ENCODE peak calls at places on chromosomes 11 and 22, in six cellular contexts. W, Y, V, L, Z and P are unnamed samples.

GRCh38 chr11:121105851-121106250 is 4.8 kb downstream of the TECTA start:
- DNase-seq in W (no peak), Y (no peak), V (no peak), Z (no peak), L (no peak), P (no peak)

GRCh38 chr11:42465613-42466012 is 846.2 kb upstream of the API5 start:
- DNase-seq in L (no peak), V (no peak), Y (no peak), W (no peak), Z (no peak), P (no peak)

GRCh38 chr11:44684886-44685285 is 41.9 kb upstream of the TSPAN18 start:
- DNase-seq in Y (no peak), V (no peak), Z (no peak), L (no peak), W (no peak), P (no peak)

GRCh38 chr11:69041516-69041915 is 7.2 kb upstream of the TPCN2 start:
- DNase-seq in Y (no peak), Z (no peak), W (no peak), L (no peak), V (no peak), P (no peak)

GRCh38 chr11:34823639-34824038 is 92.5 kb downstream of the APIP start:
- DNase-seq in L (no peak), Z (no peak), V (no peak), Y (no peak), W (no peak), P (no peak)

GRCh38 chr11:76209956-76210885 is 3.9 kb upstream of the WNT11 start:
- DNase-seq in V (peak), W (no peak), L (no peak), Y (peak), Z (peak), P (no peak)

GRCh38 chr11:110356769-110357671 is 60.6 kb upstream of the RDX start:
- DNase-seq in W (no peak), L (no peak), Y (no peak), V (no peak), Z (no peak), P (no peak)

GRCh38 chr11:122146475-122146874 is 30.5 kb upstream of the BLID start:
- DNase-seq in W (no peak), L (no peak), Y (no peak), V (no peak), Z (no peak), P (no peak)

GRCh38 chr11:114179234-114179941 is 116.8 kb upstream of the NNMT start:
- DNase-seq in Z (peak), V (peak), L (no peak), Y (peak), W (no peak), P (peak)

GRCh38 chr11:73647459-73648100 is 1.2 kb downstream of the PLEKHB1 start:
- DNase-seq in W (peak), V (peak), Y (peak), L (peak), Z (peak), P (peak)

GRCh38 chr22:49798486-49799151 is 29.1 kb downstream of the BRD1 start:
- DNase-seq in L (no peak), Z (no peak), W (no peak), V (no peak), Y (no peak), P (no peak)

DNA sequence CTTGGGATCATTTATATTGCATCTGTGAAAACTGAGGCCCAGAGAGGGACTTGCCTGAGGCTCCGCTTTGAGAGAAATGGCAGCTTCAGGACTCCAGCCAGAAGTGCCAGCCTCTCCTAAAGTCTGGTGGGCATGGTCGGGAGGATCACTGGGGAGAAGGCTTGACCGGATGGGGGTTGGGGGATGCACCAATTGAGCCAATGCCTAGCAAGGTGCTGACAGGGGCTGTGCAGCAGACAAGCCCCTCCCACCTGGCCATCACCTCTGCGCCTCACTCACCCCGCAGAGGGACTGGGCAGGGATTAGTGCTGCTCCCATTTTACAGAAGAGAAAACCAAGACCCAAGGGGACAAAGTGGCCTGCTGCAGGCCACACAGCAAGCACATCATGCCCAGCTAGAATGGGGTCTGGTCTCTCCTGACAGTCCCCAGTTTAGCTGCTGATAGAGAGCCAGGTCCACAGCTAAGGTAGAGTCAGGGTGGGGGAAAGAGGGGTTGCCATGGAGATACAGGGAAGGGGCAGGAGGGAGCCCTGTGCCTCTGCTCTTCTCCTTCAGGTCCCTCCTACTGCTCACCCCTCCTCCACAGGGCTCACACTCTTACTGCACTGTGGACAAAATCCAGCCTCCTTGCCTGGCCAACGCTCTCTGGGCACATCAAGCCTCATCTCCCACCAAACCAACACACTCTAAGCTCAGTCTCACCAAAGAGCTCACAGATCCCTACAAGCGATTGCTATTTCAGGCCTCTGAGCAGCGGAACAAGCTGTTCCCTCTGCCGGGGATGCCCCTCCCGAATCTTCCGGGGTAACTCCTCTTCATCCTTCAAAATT is 29.5 kb downstream of the TEF start:
- DNase-seq in W (no peak), Y (peak), V (no peak), L (no peak), Z (peak), P (no peak)
- TF ChIP-seq POLR2A in W (no peak), Y (peak), V (no peak), L (no peak), Z (peak), P (peak)

GRCh38 chr22:47049078-47049609 is 286.7 kb downstream of the TBC1D22A start:
- DNase-seq in V (no peak), L (no peak), Z (no peak), W (no peak), Y (no peak), P (no peak)
- TF ChIP-seq POLR2A in V (no peak), L (no peak), Z (no peak), W (no peak), Y (no peak), P (no peak)

GRCh38 chr22:24805790-24806662 is at the start of gene SGSM1:
- DNase-seq in Z (peak), V (peak), W (peak), L (no peak), Y (peak), P (no peak)
- TF ChIP-seq POLR2A in Z (peak), V (no peak), W (peak), L (no peak), Y (peak), P (peak)

GRCh38 chr11:66721939-66722338 is 7.1 kb downstream of the SPTBN2 start:
- DNase-seq in L (no peak), W (no peak), V (no peak), Z (no peak), Y (no peak), P (no peak)

GRCh38 chr11:66725114-66725513 is 3.9 kb downstream of the SPTBN2 start:
- DNase-seq in L (no peak), Z (no peak), W (no peak), V (no peak), Y (no peak), P (no peak)

GRCh38 chr11:66725646-66726045 is 3.4 kb downstream of the SPTBN2 start:
- DNase-seq in Z (no peak), W (no peak), Y (no peak), V (no peak), L (no peak), P (no peak)

GRCh38 chr11:66722745-66723651 is 6.0 kb downstream of the SPTBN2 start:
- DNase-seq in Z (no peak), W (no peak), Y (no peak), L (no peak), V (no peak), P (no peak)

GRCh38 chr11:66723693-66724092 is 5.3 kb downstream of the SPTBN2 start:
- DNase-seq in W (no peak), L (no peak), Z (no peak), Y (no peak), V (no peak), P (no peak)
- TF ChIP-seq POLR2A in W (no peak), L (no peak), Z (no peak), Y (no peak), V (no peak), P (no peak)

DNA sequence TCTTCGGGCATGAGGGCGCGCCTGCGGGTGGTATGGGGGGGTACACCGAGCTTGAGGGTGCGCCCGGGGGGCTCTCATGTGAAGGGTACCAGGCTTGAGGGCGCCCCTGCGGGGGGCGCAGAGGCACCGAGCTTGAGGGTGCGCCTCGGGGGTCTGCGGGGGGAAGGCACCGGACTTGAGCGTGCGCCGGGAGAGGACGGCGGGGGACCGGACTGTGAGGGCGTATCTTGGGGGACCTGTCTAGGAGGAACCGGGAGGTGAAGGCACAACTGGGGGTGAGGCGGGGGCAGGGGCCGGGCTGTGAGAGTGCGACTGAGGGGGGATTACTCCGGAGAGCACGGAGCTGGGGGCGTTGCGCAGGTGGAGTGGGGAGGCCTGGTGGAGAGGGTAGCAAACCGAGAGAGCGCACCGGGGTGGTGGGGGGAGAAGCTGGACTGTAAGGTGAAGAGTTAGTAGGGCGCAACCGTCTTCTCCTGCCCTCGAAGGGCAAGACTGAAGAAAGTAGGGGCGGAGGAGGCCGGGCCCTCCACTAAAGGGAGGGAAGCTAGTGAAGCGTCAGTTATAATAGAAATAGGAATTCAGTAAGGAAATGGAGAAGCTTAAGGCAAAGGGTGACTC is 1.1 kb upstream of the DDX6 start:
- DNase-seq in V (peak), Z (peak), W (no peak), Y (peak), L (no peak), P (no peak)
- TF ChIP-seq POLR2A in V (no peak), Z (no peak), W (no peak), Y (no peak), L (no peak), P (no peak)